ENCODE peak calls at places on chromosomes 5 and 9, in five cellular contexts. U, R, K, Y and V are unnamed samples.

GRCh38 chr9:97502984-97503861 is 1.8 kb downstream of the TMOD1 start:
- DNase-seq in K (no peak), U (no peak), Y (no peak), R (no peak), V (no peak)

GRCh38 chr5:150523472-150524350 is 15.8 kb downstream of the NDST1 start:
- DNase-seq in U (peak), Y (no peak), R (no peak), K (no peak), V (peak)

GRCh38 chr9:120306088-120306487 is 273.9 kb downstream of the CDK5RAP2 start:
- DNase-seq in Y (no peak), U (no peak), R (no peak), K (no peak), V (no peak)

GRCh38 chr9:119003882-119004617 is 365.2 kb downstream of the BRINP1 start:
- DNase-seq in Y (no peak), U (no peak), K (no peak), R (no peak), V (no peak)

GRCh38 chr5:111779260-111780254 is 22.6 kb upstream of the NREP start:
- DNase-seq in U (no peak), R (no peak), K (no peak), Y (no peak), V (no peak)

GRCh38 chr5:175354961-175355360 is 89.0 kb downstream of the DRD1 start:
- DNase-seq in K (no peak), R (no peak), U (no peak), Y (no peak), V (no peak)

GRCh38 chr5:172453206-172453985 is 929 bp downstream of the SH3PXD2B start:
- DNase-seq in K (no peak), Y (peak), U (no peak), R (no peak), V (no peak)

GRCh38 chr5:107414802-107415201 is 255.9 kb downstream of the EFNA5 start:
- DNase-seq in K (no peak), Y (no peak), U (no peak), R (no peak), V (no peak)

GRCh38 chr9:22102347-22103053 is 93.4 kb upstream of the CDKN2B start:
- DNase-seq in Y (no peak), U (no peak), K (no peak), R (no peak), V (no peak)

GRCh38 chr9:27184556-27185351 is 75.7 kb downstream of the TEK start:
- DNase-seq in Y (no peak), U (no peak), K (no peak), R (no peak), V (no peak)

GRCh38 chr9:79023134-79023577 is 548.6 kb upstream of the TLE4 start:
- DNase-seq in U (no peak), Y (peak), K (no peak), R (no peak), V (no peak)

GRCh38 chr9:61669352-61669751 is 479.5 kb downstream of the SPATA31A7 start:
- DNase-seq in Y (no peak), K (no peak), R (no peak), U (no peak), V (no peak)

GRCh38 chr9:98450486-98450885 is 195.0 kb upstream of the TBC1D2 start:
- DNase-seq in U (no peak), R (no peak), K (no peak), Y (no peak), V (no peak)

GRCh38 chr9:136372561-136373299 is 739 bp downstream of the CARD9 start:
- DNase-seq in R (no peak), U (peak), K (no peak), Y (peak), V (peak)

GRCh38 chr9:118529210-118529609 is 825.0 kb downstream of the TLR4 start:
- DNase-seq in R (no peak), Y (peak), K (no peak), U (no peak), V (no peak)

GRCh38 chr5:179414459-179415215 is 69.4 kb upstream of the ADAMTS2 start:
- DNase-seq in K (no peak), Y (no peak), U (no peak), R (no peak), V (no peak)

GRCh38 chr9:108475813-108476212 is 380.0 kb downstream of the ACTL7B start:
- DNase-seq in R (no peak), Y (no peak), K (no peak), U (no peak), V (no peak)

GRCh38 chr9:37902804-37903580 is 935 bp downstream of the SLC25A51 start:
- DNase-seq in R (no peak), U (no peak), K (no peak), Y (no peak), V (no peak)

GRCh38 chr9:109799792-109800191 is 19.8 kb downstream of the PALM2AKAP2 start:
- DNase-seq in K (no peak), Y (peak), U (no peak), R (no peak), V (no peak)

GRCh38 chr5:88680253-88681132 is 202.5 kb downstream of the MEF2C start:
- DNase-seq in U (peak), K (peak), R (peak), Y (no peak), V (peak)

GRCh38 chr5:72438141-72438540 is 69.1 kb downstream of the ZNF366 start:
- DNase-seq in R (no peak), Y (no peak), K (no peak), U (no peak), V (no peak)

GRCh38 chr5:14714706-14715105 is 50.2 kb downstream of the OTULIN start:
- DNase-seq in U (no peak), R (no peak), K (no peak), Y (no peak), V (no peak)

GRCh38 chr5:87015908-87016307 is 251.8 kb upstream of the RASA1 start:
- DNase-seq in Y (no peak), U (no peak), K (no peak), R (no peak), V (no peak)

GRCh38 chr5:116881921-116882531 is 307.4 kb upstream of the SEMA6A start:
- DNase-seq in Y (no peak), R (no peak), K (no peak), U (no peak), V (no peak)

GRCh38 chr5:37717276-37717612 is 122.6 kb downstream of the GDNF start:
- DNase-seq in U (no peak), R (no peak), Y (no peak), K (no peak), V (no peak)

GRCh38 chr5:151196556-151197290 is 27.2 kb downstream of the CCDC69 start:
- DNase-seq in R (no peak), Y (no peak), U (no peak), K (no peak), V (no peak)

GRCh38 chr9:13215791-13216554 is 63.5 kb downstream of the MPDZ start:
- DNase-seq in K (no peak), Y (no peak), R (no peak), U (no peak), V (no peak)

GRCh38 chr5:158500019-158500418 is 599.7 kb downstream of the EBF1 start:
- DNase-seq in Y (no peak), R (no peak), K (no peak), U (no peak), V (no peak)

GRCh38 chr5:142904421-142904820 is 134.2 kb downstream of the ARHGAP26 start:
- DNase-seq in U (no peak), Y (no peak), K (no peak), R (no peak), V (no peak)

GRCh38 chr9:78397045-78397843 is 100.3 kb downstream of the PSAT1 start:
- DNase-seq in K (no peak), R (no peak), Y (no peak), U (no peak), V (no peak)

GRCh38 chr5:115543931-115544370 is 624 bp downstream of the FEM1C start:
- DNase-seq in Y (no peak), U (peak), K (peak), R (no peak), V (peak)

GRCh38 chr9:75106856-75107255 is 18.5 kb downstream of the OSTF1 start:
- DNase-seq in K (no peak), U (no peak), R (no peak), Y (no peak), V (no peak)

GRCh38 chr9:38432922-38433510 is 8.8 kb upstream of the IGFBPL1 start:
- DNase-seq in Y (no peak), R (no peak), U (no peak), K (no peak), V (no peak)

GRCh38 chr9:122379340-122379739 is 8.5 kb downstream of the PTGS1 start:
- DNase-seq in K (no peak), R (no peak), U (no peak), Y (no peak), V (no peak)

GRCh38 chr5:54889826-54890225 is 95.6 kb downstream of the ESM1 start:
- DNase-seq in Y (peak), U (no peak), K (no peak), R (no peak), V (no peak)

GRCh38 chr9:110891760-110892159 is 146.5 kb downstream of the LPAR1 start:
- DNase-seq in R (no peak), U (no peak), K (no peak), Y (no peak), V (no peak)

GRCh38 chr5:54624671-54625583 is 107.4 kb downstream of the SNX18 start:
- DNase-seq in U (no peak), K (no peak), Y (no peak), R (no peak), V (no peak)

GRCh38 chr5:159206368-159206767 is 3.0 kb downstream of the RNF145 start:
- DNase-seq in K (no peak), Y (no peak), U (no peak), R (no peak), V (no peak)